ENCODE peak calls at places on chromosomes 2 and 18, in four cellular contexts. K, C, B and L are unnamed samples.

GRCh38 chr18:59382388-59382787 is 23.3 kb upstream of the LMAN1 start:
- DNase-seq in K (no peak), B (no peak), C (no peak), L (no peak)

GRCh38 chr18:48655460-48655859 is 116.6 kb downstream of the CTIF start:
- DNase-seq in K (no peak), B (no peak), C (no peak), L (no peak)

GRCh38 chr2:239166201-239166834 is 234.5 kb downstream of the HDAC4 start:
- DNase-seq in K (peak; percentile 8), C (no peak), B (no peak), L (no peak)

GRCh38 chr2:127004893-127005600 is 101.9 kb downstream of the BIN1 start:
- DNase-seq in C (no peak), B (no peak), K (no peak), L (no peak)

GRCh38 chr18:50816767-50817166 is 3.0 kb downstream of the MRO start:
- DNase-seq in C (peak; percentile 93), B (no peak), K (no peak), L (no peak)

GRCh38 chr2:176483901-176484568 is 214.8 kb downstream of the MTX2 start:
- DNase-seq in C (peak; percentile 52), B (no peak), K (no peak), L (no peak)

GRCh38 chr2:97657986-97658690 is 5.7 kb downstream of the ACTR1B start:
- DNase-seq in C (no peak), K (no peak), B (no peak), L (no peak)

GRCh38 chr18:26429535-26429934 is 118.8 kb downstream of the KCTD1 start:
- DNase-seq in C (peak; percentile 84), B (no peak), K (peak; percentile 89), L (peak; percentile 83)

GRCh38 chr2:11309706-11310105 is 34.7 kb downstream of the ROCK2 start:
- DNase-seq in B (no peak), K (no peak), C (no peak), L (peak; percentile 35)

GRCh38 chr2:53452957-53453748 is 314.5 kb upstream of the CHAC2 start:
- DNase-seq in K (peak; percentile 47), B (no peak), C (peak; percentile 42), L (no peak)

GRCh38 chr2:10241641-10242430 is 60.9 kb upstream of the HPCAL1 start:
- DNase-seq in B (no peak), K (no peak), C (no peak), L (no peak)

GRCh38 chr2:171882095-171882769 is 11.8 kb downstream of the SLC25A12 start:
- DNase-seq in K (peak; percentile 29), B (no peak), C (no peak), L (no peak)

GRCh38 chr2:11705063-11705462 is 35.1 kb upstream of the NTSR2 start:
- DNase-seq in C (no peak), B (no peak), K (no peak), L (no peak)

GRCh38 chr2:19746611-19747309 is 155.0 kb downstream of the TTC32 start:
- DNase-seq in B (no peak), C (no peak), K (peak; percentile 28), L (no peak)

GRCh38 chr2:119723784-119724467 is 35.8 kb upstream of the PTPN4 start:
- DNase-seq in B (no peak), K (peak; percentile 77), C (peak; percentile 92), L (no peak)

GRCh38 chr2:39701137-39701536 is 35.4 kb downstream of the TMEM178A start:
- DNase-seq in K (no peak), C (no peak), B (no peak), L (no peak)

GRCh38 chr2:20877944-20878343 is 55.0 kb upstream of the LDAH start:
- DNase-seq in K (peak; percentile 10), B (no peak), C (no peak), L (peak; percentile 16)